ENCODE peak calls at places on chromosomes 6 and 20, in four cellular contexts. U is fibroblast of the aortic adventitia; W is AG08395; M is stimulated activated CD4-positive, alpha-beta T cell treated with anti-CD3 and anti-CD28 coated beads, Interleukin-4, amount 100 ng/mL, for 24 hours. L is an unnamed sample.

GRCh38 chr6:56727097-56727845 is 84.6 kb upstream of the DST start:
- DNase-seq in U (peak), W (peak), M (no peak), L (peak)

GRCh38 chr20:48648482-48649051 is 179.2 kb downstream of the PREX1 start:
- DNase-seq in U (no peak), W (no peak), M (no peak), L (no peak)

GRCh38 chr6:15443119-15443518 is 197.2 kb downstream of the JARID2 start:
- DNase-seq in U (peak), W (peak), M (no peak), L (peak)

GRCh38 chr6:127186889-127187288 is 68.4 kb downstream of the RSPO3 start:
- DNase-seq in U (no peak), W (no peak), M (peak), L (no peak)

GRCh38 chr6:167552961-167553360 is 228.1 kb downstream of the TTLL2 start:
- DNase-seq in U (no peak), W (no peak), M (no peak), L (no peak)

GRCh38 chr6:113697642-113698410 is 159.3 kb upstream of the MARCKS start:
- DNase-seq in U (peak), W (peak), M (no peak), L (peak)

GRCh38 chr20:50546729-50547314 is 36.6 kb downstream of the PTPN1 start:
- DNase-seq in U (no peak), W (peak), M (peak), L (no peak)

GRCh38 chr6:78781001-78781400 is 86.3 kb upstream of the IRAK1BP1 start:
- DNase-seq in U (no peak), W (no peak), M (no peak), L (peak)

GRCh38 chr6:13536796-13537526 is 37.4 kb upstream of the SIRT5 start:
- DNase-seq in U (peak), W (peak), M (no peak), L (peak)

GRCh38 chr20:50274570-50275430 is 84.2 kb downstream of the CEBPB start:
- DNase-seq in U (no peak), W (no peak), M (no peak), L (no peak)

GRCh38 chr20:51797357-51798025 is 4.8 kb downstream of the SALL4 start:
- DNase-seq in U (peak), W (no peak), M (no peak), L (peak)

GRCh38 chr6:56370127-56370540 is 122.8 kb upstream of the COL21A1 start:
- DNase-seq in U (peak), W (peak), M (no peak), L (peak)

GRCh38 chr6:163536770-163537169 is 122.3 kb downstream of the QKI start:
- DNase-seq in U (peak), W (no peak), M (no peak), L (peak)

GRCh38 chr20:35497780-35498189 is 31.7 kb downstream of the C20orf173 start:
- DNase-seq in U (peak), W (no peak), M (no peak), L (no peak)

GRCh38 chr6:91669904-91670295 is 1083.0 kb upstream of the MAP3K7 start:
- DNase-seq in U (no peak), W (no peak), M (no peak), L (no peak)

GRCh38 chr6:29792123-29793035 is 35.2 kb upstream of the HLA-G start:
- DNase-seq in U (peak), W (peak), M (peak), L (peak)

L was measured in astrocyte of the hippocampus.